ENCODE peak calls at places on chromosomes 3 and 15, in five cellular contexts. M is fibroblast of the aortic adventitia, D is OCI-M1, W is nephron progenitor cell, U is brain microvascular endothelial cell. O is an unnamed sample.

GRCh38 chr3:179801263-179801662 is 148.4 kb downstream of the USP13 start:
- DNase-seq in U (peak), M (peak), D (peak), W (no peak), O (no peak)

GRCh38 chr3:45056608-45057301 is 30.7 kb downstream of the CLEC3B start:
- DNase-seq in U (no peak), D (no peak), W (no peak), M (no peak), O (no peak)

GRCh38 chr3:107845355-107846281 is 245.2 kb downstream of the CD47 start:
- DNase-seq in U (peak), D (no peak), M (no peak), W (no peak), O (no peak)

GRCh38 chr3:81716870-81717509 is 44.5 kb downstream of the GBE1 start:
- DNase-seq in W (peak), M (peak), U (no peak), D (peak), O (peak)

GRCh38 chr3:104628185-104628789 is 738.4 kb upstream of the ALCAM start:
- DNase-seq in W (no peak), U (peak), M (peak), D (peak), O (peak)

GRCh38 chr15:101016581-101016980 is 97.4 kb downstream of the LRRK1 start:
- DNase-seq in M (no peak), W (no peak), U (no peak), D (no peak), O (no peak)

GRCh38 chr15:63030101-63030528 is 12.4 kb upstream of the TPM1 start:
- DNase-seq in W (no peak), M (peak), U (no peak), D (no peak), O (no peak)

GRCh38 chr3:59286791-59287531 is 237.1 kb upstream of the CFAP20DC start:
- DNase-seq in D (peak), U (peak), M (peak), W (no peak), O (peak)

GRCh38 chr3:61940241-61940640 is 378.9 kb downstream of the PTPRG start:
- DNase-seq in D (no peak), W (no peak), M (no peak), U (no peak), O (no peak)

GRCh38 chr3:30626443-30627181 is 20.2 kb downstream of the TGFBR2 start:
- DNase-seq in M (peak), D (peak), W (no peak), U (peak), O (no peak)

GRCh38 chr3:174862101-174862500 is 3.0 kb downstream of the NAALADL2 start:
- DNase-seq in M (no peak), U (no peak), D (peak), W (no peak), O (peak)

GRCh38 chr3:73563896-73564582 is 60.7 kb downstream of the PDZRN3 start:
- DNase-seq in U (no peak), D (no peak), M (peak), W (no peak), O (no peak)

GRCh38 chr15:51658664-51659063 is 22.6 kb upstream of the SCG3 start:
- DNase-seq in M (no peak), W (no peak), U (no peak), D (peak), O (no peak)

GRCh38 chr3:128235207-128235933 is 82.1 kb downstream of the EEFSEC start:
- DNase-seq in U (no peak), M (no peak), D (no peak), W (no peak), O (no peak)

GRCh38 chr15:52496175-52496574 is 32.5 kb downstream of the MYO5A start:
- DNase-seq in D (no peak), W (no peak), U (no peak), M (no peak), O (no peak)

GRCh38 chr15:37109151-37109912 is 9.0 kb upstream of the MEIS2 start:
- DNase-seq in W (peak), U (no peak), M (peak), D (no peak), O (no peak)

GRCh38 chr3:73143821-73144237 is 82.4 kb downstream of the EBLN2 start:
- DNase-seq in W (peak), D (peak), U (no peak), M (peak), O (no peak)

GRCh38 chr15:25090073-25090733 is 135.4 kb downstream of the SNRPN start:
- DNase-seq in D (no peak), M (no peak), U (no peak), W (no peak), O (no peak)

GRCh38 chr15:41989573-41990242 is 17.4 kb upstream of the EHD4 start:
- DNase-seq in D (peak), W (peak), M (peak), U (peak), O (peak)

GRCh38 chr3:135235541-135235940 is 440.5 kb downstream of the EPHB1 start:
- DNase-seq in M (no peak), W (no peak), U (no peak), D (no peak), O (no peak)

GRCh38 chr15:54659668-54660067 is 537.1 kb downstream of the RSL24D1 start:
- DNase-seq in D (no peak), M (no peak), W (no peak), U (no peak), O (no peak)

GRCh38 chr3:126954141-126954845 is 28.6 kb upstream of the PLXNA1 start:
- DNase-seq in D (no peak), U (no peak), M (no peak), W (no peak), O (no peak)

GRCh38 chr3:137926991-137927390 is 83.0 kb upstream of the CLDN18 start:
- DNase-seq in W (no peak), D (no peak), U (no peak), M (no peak), O (no peak)

GRCh38 chr3:99789322-99789721 is 28.3 kb upstream of the CMSS1 start:
- DNase-seq in D (peak), W (peak), U (peak), M (peak), O (peak)

GRCh38 chr15:68957686-68958085 is 27.4 kb downstream of the SPESP1 start:
- DNase-seq in M (no peak), U (no peak), W (no peak), D (no peak), O (no peak)

GRCh38 chr3:8764528-8764927 is 4.9 kb downstream of the OXTR start:
- DNase-seq in M (no peak), D (no peak), U (no peak), W (no peak), O (no peak)

GRCh38 chr3:106215047-106215446 is 346.2 kb upstream of the CBLB start:
- DNase-seq in W (no peak), D (peak), U (peak), M (no peak), O (no peak)

GRCh38 chr3:84165278-84165677 is 793.5 kb upstream of the CADM2 start:
- DNase-seq in U (no peak), M (no peak), D (no peak), W (no peak), O (no peak)

GRCh38 chr3:59265566-59265965 is 215.7 kb upstream of the CFAP20DC start:
- DNase-seq in D (no peak), U (no peak), M (no peak), W (no peak), O (no peak)

GRCh38 chr3:169218314-169218983 is 445.1 kb downstream of the MECOM start:
- DNase-seq in M (peak), W (peak), D (peak), U (peak), O (peak)

GRCh38 chr3:42045719-42046243 is 45.4 kb upstream of the TRAK1 start:
- DNase-seq in D (no peak), U (no peak), W (no peak), M (no peak), O (no peak)

GRCh38 chr15:85318048-85318731 is 62.2 kb upstream of the AKAP13 start:
- DNase-seq in M (peak), W (no peak), D (no peak), U (peak), O (peak)

GRCh38 chr15:78925956-78926743 is 18.7 kb downstream of the CTSH start:
- DNase-seq in U (no peak), D (no peak), W (no peak), M (no peak), O (no peak)

GRCh38 chr3:71208273-71209095 is 375.0 kb downstream of the FOXP1 start:
- DNase-seq in W (no peak), D (peak), M (peak), U (no peak), O (peak)

O was measured in Calu3.